ENCODE peak calls at places on chromosomes 7 and 10, in eight cellular contexts. H, S, Y, C, K, R, W and T are unnamed samples.

GRCh38 chr7:157795199-157795598 is 458.4 kb downstream of the DNAJB6 start:
- DNase-seq in H (no peak), S (no peak), Y (no peak), C (no peak), K (no peak), R (no peak), W (no peak), T (peak)

GRCh38 chr10:26855186-26855585 is 5.6 kb downstream of the ABI1 start:
- DNase-seq in H (no peak), S (no peak), Y (peak), C (no peak), K (no peak), R (no peak), W (peak), T (no peak)

GRCh38 chr10:11521860-11522259 is 89.6 kb downstream of the USP6NL start:
- DNase-seq in H (peak), S (no peak), Y (peak), C (no peak), K (no peak), R (no peak), W (peak), T (no peak)

GRCh38 chr7:138917771-138918170 is 63.4 kb downstream of the KIAA1549 start:
- DNase-seq in H (no peak), S (no peak), Y (no peak), C (no peak), K (no peak), R (no peak), W (no peak), T (no peak)

GRCh38 chr10:124541076-124541903 is 79.7 kb downstream of the LHPP start:
- DNase-seq in H (no peak), S (no peak), Y (no peak), C (no peak), K (no peak), R (no peak), W (no peak), T (no peak)

GRCh38 chr7:158355456-158356065 is 232.1 kb downstream of the PTPRN2 start:
- DNase-seq in H (no peak), S (peak), Y (no peak), C (peak), K (no peak), R (no peak), W (no peak), T (peak)

GRCh38 chr10:80204193-80204714 is 1.1 kb downstream of the ANXA11 start:
- DNase-seq in H (no peak), S (peak), Y (no peak), C (no peak), K (peak), R (no peak), W (no peak), T (no peak)

GRCh38 chr10:131461093-131461492 is 149.6 kb upstream of the TCERG1L start:
- DNase-seq in H (no peak), S (no peak), Y (no peak), C (no peak), K (peak), R (no peak), W (no peak), T (no peak)

GRCh38 chr10:112832361-112832878 is 117.6 kb upstream of the TCF7L2 start:
- DNase-seq in H (no peak), S (no peak), Y (no peak), C (no peak), K (no peak), R (no peak), W (peak), T (peak)

GRCh38 chr10:75410135-75410787 is 8.7 kb upstream of the ZNF503 start:
- DNase-seq in H (no peak), S (no peak), Y (no peak), C (no peak), K (no peak), R (no peak), W (no peak), T (no peak)

GRCh38 chr7:151114151-151115090 is 28.1 kb downstream of the AGAP3 start:
- DNase-seq in H (peak), S (no peak), Y (peak), C (no peak), K (peak), R (no peak), W (no peak), T (no peak)

GRCh38 chr7:50940621-50941020 is 157.9 kb upstream of the GRB10 start:
- DNase-seq in H (no peak), S (no peak), Y (no peak), C (no peak), K (no peak), R (peak), W (no peak), T (no peak)

GRCh38 chr10:110661292-110661691 is 17.2 kb downstream of the RBM20 start:
- DNase-seq in H (no peak), S (no peak), Y (no peak), C (no peak), K (no peak), R (no peak), W (no peak), T (no peak)

GRCh38 chr7:137975768-137976167 is 26.1 kb downstream of the CREB3L2 start:
- DNase-seq in H (peak), S (no peak), Y (no peak), C (no peak), K (no peak), R (no peak), W (peak), T (peak)

GRCh38 chr10:113454341-113455061 is 98.4 kb upstream of the HABP2 start:
- DNase-seq in H (peak), S (peak), Y (peak), C (peak), K (peak), R (no peak), W (peak), T (peak)

GRCh38 chr10:130353928-130354327 is 217.7 kb downstream of the GLRX3 start:
- DNase-seq in H (no peak), S (no peak), Y (no peak), C (no peak), K (no peak), R (no peak), W (no peak), T (no peak)

GRCh38 chr7:115340828-115341227 is 418.9 kb downstream of the MDFIC start:
- DNase-seq in H (peak), S (peak), Y (peak), C (no peak), K (no peak), R (no peak), W (peak), T (no peak)

GRCh38 chr10:112955736-112956421 is 5.8 kb downstream of the TCF7L2 start:
- DNase-seq in H (peak), S (peak), Y (peak), C (no peak), K (no peak), R (peak), W (peak), T (no peak)

GRCh38 chr7:24587853-24588252 is 14.6 kb downstream of the PALS2 start:
- DNase-seq in H (peak), S (peak), Y (no peak), C (peak), K (no peak), R (no peak), W (no peak), T (no peak)

GRCh38 chr10:126911301-126911700 is 6.1 kb downstream of the DOCK1 start:
- DNase-seq in H (no peak), S (no peak), Y (no peak), C (no peak), K (no peak), R (no peak), W (no peak), T (no peak)

GRCh38 chr10:18214692-18215563 is 74.7 kb downstream of the CACNB2 start:
- DNase-seq in H (peak), S (peak), Y (peak), C (peak), K (no peak), R (no peak), W (peak), T (no peak)

GRCh38 chr7:24727165-24728120 is 29.8 kb downstream of the GSDME start:
- DNase-seq in H (peak), S (no peak), Y (peak), C (no peak), K (no peak), R (no peak), W (no peak), T (no peak)

GRCh38 chr10:27713906-27714305 is 31.7 kb downstream of the MKX start:
- DNase-seq in H (peak), S (no peak), Y (no peak), C (no peak), K (no peak), R (no peak), W (no peak), T (no peak)

GRCh38 chr10:78953124-78954008 is 115.4 kb upstream of the ZMIZ1 start:
- DNase-seq in H (peak), S (no peak), Y (peak), C (no peak), K (no peak), R (no peak), W (no peak), T (peak)

GRCh38 chr7:7707756-7708310 is 10.6 kb downstream of the RPA3 start:
- DNase-seq in H (no peak), S (no peak), Y (peak), C (no peak), K (no peak), R (no peak), W (peak), T (no peak)

GRCh38 chr10:114825513-114826253 is 4.1 kb downstream of the FHIP2A start:
- DNase-seq in H (peak), S (peak), Y (peak), C (no peak), K (no peak), R (peak), W (peak), T (no peak)

GRCh38 chr10:36778600-36778999 is 346.8 kb upstream of the ANKRD30A start:
- DNase-seq in H (no peak), S (no peak), Y (no peak), C (no peak), K (no peak), R (no peak), W (no peak), T (no peak)
- H3K4me3 ChIP-seq in H (no peak), S (no peak), Y (no peak), C (no peak), K (no peak), R (no peak), W (no peak), T (no peak)

GRCh38 chr10:14570800-14571199 is 203.9 kb downstream of the FAM107B start:
- DNase-seq in H (no peak), S (no peak), Y (no peak), C (no peak), K (no peak), R (no peak), W (no peak), T (no peak)
- H3K4me3 ChIP-seq in H (no peak), S (peak), Y (no peak), C (no peak), K (peak), R (no peak), W (no peak), T (no peak)

GRCh38 chr10:93503075-93503474 is 6.7 kb downstream of the CEP55 start:
- DNase-seq in H (no peak), S (no peak), Y (peak), C (no peak), K (no peak), R (no peak), W (no peak), T (no peak)

GRCh38 chr10:93496322-93497041 is at the start of gene CEP55:
- DNase-seq in H (peak), S (peak), Y (peak), C (peak), K (peak), R (peak), W (peak), T (peak)

GRCh38 chr10:93498196-93498595 is 1.8 kb downstream of the CEP55 start:
- DNase-seq in H (no peak), S (no peak), Y (no peak), C (no peak), K (no peak), R (no peak), W (no peak), T (no peak)

GRCh38 chr10:93505075-93505474 is 8.7 kb downstream of the CEP55 start:
- DNase-seq in H (no peak), S (no peak), Y (no peak), C (no peak), K (no peak), R (no peak), W (no peak), T (no peak)

DNA sequence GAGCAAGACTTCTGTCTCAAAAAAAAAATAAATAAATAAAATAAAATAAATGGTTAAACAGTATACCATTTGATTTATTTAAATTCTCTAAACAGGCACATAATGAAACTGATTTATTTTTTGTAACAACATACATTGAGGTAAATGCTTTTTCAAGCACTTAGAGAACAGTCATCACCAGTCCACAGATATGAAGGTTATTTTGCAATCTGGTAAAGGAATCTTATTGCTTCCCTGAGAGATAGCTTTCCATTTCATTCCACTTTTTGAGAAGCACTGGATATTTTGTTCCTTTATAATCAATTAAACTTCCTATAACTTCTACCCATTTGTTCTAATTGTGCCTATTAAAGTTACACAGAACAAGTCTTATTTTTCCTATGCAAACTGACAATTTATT is 5.2 kb downstream of the CEP55 start:
- DNase-seq in H (no peak), S (no peak), Y (peak), C (no peak), K (no peak), R (no peak), W (no peak), T (no peak)
- H3K4me3 ChIP-seq in H (no peak), S (no peak), Y (no peak), C (no peak), K (no peak), R (no peak), W (no peak), T (no peak)

DNA sequence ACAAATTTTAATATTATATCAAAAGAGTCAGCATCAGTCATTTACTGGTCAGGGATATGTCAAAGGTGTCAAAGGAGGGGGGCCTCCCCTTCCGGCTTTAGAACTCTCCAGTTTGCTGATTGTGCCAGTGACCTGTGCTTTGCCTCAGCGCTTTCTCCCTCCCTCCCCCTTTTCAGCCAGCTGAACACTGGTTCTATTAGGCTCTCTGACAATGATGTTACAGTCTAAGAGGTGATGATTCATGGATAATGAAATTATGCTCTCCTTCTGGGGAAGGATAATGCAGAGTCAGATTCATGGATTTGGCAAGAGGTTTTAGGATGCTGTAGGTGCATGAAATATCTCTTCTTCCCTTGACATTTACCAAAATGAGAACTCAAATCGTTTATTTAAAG is 6.1 kb downstream of the LRRTM3 start:
- DNase-seq in H (no peak), S (no peak), Y (no peak), C (no peak), K (no peak), R (no peak), W (no peak), T (no peak)
- H3K4me3 ChIP-seq in H (no peak), S (no peak), Y (no peak), C (no peak), K (no peak), R (no peak), W (no peak), T (no peak)

GRCh38 chr7:19772323-19772722 is 1.1 kb downstream of the TMEM196 start:
- DNase-seq in H (no peak), S (no peak), Y (no peak), C (no peak), K (no peak), R (no peak), W (no peak), T (no peak)
- H3K4me3 ChIP-seq in H (no peak), S (peak), Y (no peak), C (no peak), K (no peak), R (no peak), W (no peak), T (peak)

GRCh38 chr7:42981595-42981994 is 49.4 kb downstream of the MRPL32 start:
- DNase-seq in H (no peak), S (no peak), Y (no peak), C (no peak), K (no peak), R (no peak), W (no peak), T (no peak)

GRCh38 chr7:42978496-42978895 is 46.3 kb downstream of the MRPL32 start:
- DNase-seq in H (peak), S (no peak), Y (peak), C (no peak), K (no peak), R (no peak), W (no peak), T (no peak)

GRCh38 chr7:42982604-42983115 is 50.5 kb downstream of the MRPL32 start:
- DNase-seq in H (no peak), S (no peak), Y (no peak), C (no peak), K (no peak), R (no peak), W (no peak), T (no peak)

GRCh38 chr7:42980514-42980913 is 48.3 kb downstream of the MRPL32 start:
- DNase-seq in H (no peak), S (no peak), Y (no peak), C (no peak), K (no peak), R (no peak), W (no peak), T (no peak)

DNA sequence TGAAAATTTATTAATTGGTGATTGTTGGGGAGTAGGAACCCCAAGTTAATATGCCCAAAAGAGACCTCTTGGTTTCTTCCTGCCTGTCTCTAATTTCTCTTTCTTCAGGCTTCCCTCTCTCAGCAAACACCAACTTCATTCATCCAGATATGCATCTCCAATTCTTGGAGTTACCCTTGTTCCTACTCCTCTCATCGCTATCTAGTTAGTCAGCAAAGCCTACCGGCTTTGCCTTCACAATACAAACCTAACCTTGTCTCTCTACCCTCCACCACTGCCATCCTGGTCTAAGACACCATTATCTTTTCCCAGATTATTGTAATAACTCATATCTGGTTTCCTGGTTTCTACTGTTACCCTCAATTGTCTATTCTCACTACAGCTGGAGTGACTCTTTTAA is 47.9 kb downstream of the MRPL32 start:
- DNase-seq in H (no peak), S (no peak), Y (no peak), C (no peak), K (no peak), R (no peak), W (no peak), T (no peak)
- H3K4me3 ChIP-seq in H (no peak), S (no peak), Y (no peak), C (no peak), K (no peak), R (no peak), W (no peak), T (no peak)